ENCODE peak calls at places on chromosomes 11 and 22, in eight cellular contexts. C is adrenal gland, O is foreskin keratinocyte, V is progenitor cell of endocrine pancreas, I is Calu3, P is fibroblast of villous mesenchyme, A is AG04449, G is body of pancreas. X is an unnamed sample.

GRCh38 chr11:73012121-73012863 is 129.8 kb downstream of the FCHSD2 start:
- DNase-seq in O (peak; percentile 13), G (no peak), I (no peak), C (no peak), A (peak; percentile 46), V (no peak), P (no peak), X (no peak)

GRCh38 chr11:65572356-65573043 is at the start of gene FAM89B:
- DNase-seq in V (peak; percentile 54), A (no peak), I (peak; percentile 91), C (peak; percentile 92), G (peak; percentile 92), P (peak; percentile 89), O (no peak), X (peak; percentile 80)

GRCh38 chr22:30245985-30246901 is at the start of gene LIF:
- DNase-seq in O (no peak), P (peak; percentile 72), I (peak; percentile 71), C (no peak), V (peak; percentile 30), A (no peak), G (no peak), X (no peak)

GRCh38 chr11:22392561-22392960 is 54.4 kb downstream of the SLC17A6 start:
- DNase-seq in A (no peak), I (no peak), O (peak; percentile 50), G (no peak), V (no peak), P (no peak), C (no peak), X (no peak)

GRCh38 chr11:76232026-76232665 is 25.8 kb upstream of the WNT11 start:
- DNase-seq in C (no peak), G (no peak), O (no peak), P (no peak), I (no peak), V (no peak), A (no peak), X (no peak)

GRCh38 chr11:78000193-78000592 is 5.7 kb upstream of the INTS4 start:
- DNase-seq in G (peak; percentile 64), O (peak; percentile 28), P (peak; percentile 79), C (peak; percentile 40), I (peak; percentile 56), V (peak; percentile 22), A (peak; percentile 28), X (peak; percentile 46)

GRCh38 chr11:22130462-22131053 is 62.3 kb upstream of the ANO5 start:
- DNase-seq in I (no peak), P (no peak), C (no peak), A (no peak), O (no peak), G (no peak), V (no peak), X (no peak)

GRCh38 chr11:6203327-6203726 is 2.0 kb upstream of the C11orf42 start:
- DNase-seq in C (no peak), I (no peak), A (no peak), V (no peak), O (no peak), G (no peak), P (no peak), X (no peak)

GRCh38 chr11:2441171-2441570 is 3.1 kb downstream of the TRPM5 start:
- DNase-seq in O (no peak), C (no peak), I (no peak), V (no peak), A (no peak), G (no peak), P (no peak), X (no peak)

GRCh38 chr22:23282089-23282501 is 101.8 kb downstream of the BCR start:
- DNase-seq in O (peak; percentile 86), I (peak; percentile 93), G (peak; percentile 50), A (no peak), V (no peak), C (peak; percentile 82), P (peak; percentile 42), X (no peak)

GRCh38 chr11:77619576-77620198 is 17.9 kb downstream of the CLNS1A start:
- DNase-seq in A (no peak), C (no peak), P (peak; percentile 59), G (no peak), O (no peak), I (peak; percentile 59), V (no peak), X (peak; percentile 33)

GRCh38 chr22:49448546-49448945 is 379.1 kb downstream of the BRD1 start:
- DNase-seq in A (no peak), O (no peak), C (no peak), G (no peak), I (no peak), V (no peak), P (no peak), X (no peak)

GRCh38 chr22:49447837-49448236 is 379.8 kb downstream of the BRD1 start:
- DNase-seq in C (no peak), I (no peak), O (no peak), A (no peak), V (no peak), G (no peak), P (no peak), X (no peak)

GRCh38 chr22:49440931-49441330 is 386.7 kb downstream of the BRD1 start:
- DNase-seq in A (no peak), V (no peak), O (no peak), I (no peak), G (no peak), C (no peak), P (no peak), X (no peak)

GRCh38 chr22:49446145-49446758 is 381.4 kb downstream of the BRD1 start:
- DNase-seq in C (no peak), V (no peak), O (no peak), I (no peak), P (no peak), A (no peak), G (no peak), X (no peak)

GRCh38 chr22:49444781-49445180 is 382.9 kb downstream of the BRD1 start:
- DNase-seq in O (no peak), G (no peak), I (no peak), A (no peak), P (no peak), C (no peak), V (no peak), X (no peak)
- TF ChIP-seq CTCF in O (no peak), G (no peak), I (no peak), A (no peak), P (no peak), C (no peak), V (no peak), X (no peak)

GRCh38 chr11:119389611-119390254 is 8.2 kb upstream of the USP2 start:
- DNase-seq in O (no peak), A (no peak), P (no peak), C (no peak), G (peak; percentile 19), I (no peak), V (no peak), X (peak; percentile 59)
- TF ChIP-seq CTCF in O (peak; percentile 49), A (peak; percentile 36), P (peak; percentile 49), C (no peak), G (peak; percentile 19), I (peak; percentile 22), V (peak; percentile 52), X (peak; percentile 57)

GRCh38 chr11:115363426-115363825 is 140.8 kb downstream of the CADM1 start:
- DNase-seq in G (no peak), P (no peak), V (no peak), I (no peak), O (no peak), C (no peak), A (no peak), X (no peak)
- TF ChIP-seq CTCF in G (no peak), P (no peak), V (no peak), I (no peak), O (no peak), C (no peak), A (no peak), X (no peak)

GRCh38 chr11:74849525-74850391 is 99.1 kb downstream of the XRRA1 start:
- DNase-seq in O (peak; percentile 56), A (no peak), V (no peak), P (peak; percentile 21), I (no peak), C (no peak), G (no peak), X (no peak)
- TF ChIP-seq CTCF in O (no peak), A (no peak), V (no peak), P (no peak), I (no peak), C (no peak), G (no peak), X (no peak)

DNA sequence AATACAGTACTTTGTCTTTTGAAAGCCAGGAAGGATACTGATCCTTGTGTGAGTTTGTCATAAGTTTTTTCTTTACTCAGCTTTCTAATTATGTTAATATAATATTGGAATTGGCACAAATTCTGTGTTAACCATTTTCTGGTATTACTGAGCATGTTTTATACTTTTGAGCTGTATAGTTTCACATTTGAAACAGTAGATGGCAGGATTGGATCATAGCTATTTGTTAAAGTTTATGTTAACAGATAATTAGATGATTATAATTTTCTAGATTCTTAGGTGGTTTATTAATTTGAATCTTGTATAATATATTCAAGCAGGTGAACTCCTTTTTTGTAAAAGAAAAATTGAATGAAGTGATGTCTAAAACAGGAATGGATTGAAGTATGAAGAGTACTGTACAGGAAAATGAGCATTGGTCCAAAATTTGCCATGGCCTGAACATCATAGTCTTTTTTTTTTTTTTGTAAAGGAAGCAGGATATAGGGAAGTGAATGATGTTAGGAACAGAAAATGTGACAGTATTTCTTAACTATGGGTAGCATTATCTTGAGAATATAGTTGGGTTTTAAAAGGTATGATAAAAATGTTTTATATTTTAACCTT is 102.0 kb downstream of the CYP2R1 start:
- DNase-seq in O (no peak), V (no peak), A (no peak), P (peak; percentile 27), G (no peak), I (no peak), C (no peak), X (no peak)
- TF ChIP-seq CTCF in O (peak; percentile 64), V (peak; percentile 51), A (no peak), P (peak; percentile 46), G (peak; percentile 52), I (peak; percentile 37), C (peak; percentile 56), X (no peak)

GRCh38 chr11:29612423-29612822 is 404.4 kb downstream of the KCNA4 start:
- DNase-seq in P (no peak), V (no peak), I (no peak), O (no peak), A (no peak), G (no peak), C (no peak), X (no peak)
- TF ChIP-seq CTCF in P (no peak), V (no peak), I (no peak), O (no peak), A (no peak), G (no peak), C (no peak), X (no peak)

DNA sequence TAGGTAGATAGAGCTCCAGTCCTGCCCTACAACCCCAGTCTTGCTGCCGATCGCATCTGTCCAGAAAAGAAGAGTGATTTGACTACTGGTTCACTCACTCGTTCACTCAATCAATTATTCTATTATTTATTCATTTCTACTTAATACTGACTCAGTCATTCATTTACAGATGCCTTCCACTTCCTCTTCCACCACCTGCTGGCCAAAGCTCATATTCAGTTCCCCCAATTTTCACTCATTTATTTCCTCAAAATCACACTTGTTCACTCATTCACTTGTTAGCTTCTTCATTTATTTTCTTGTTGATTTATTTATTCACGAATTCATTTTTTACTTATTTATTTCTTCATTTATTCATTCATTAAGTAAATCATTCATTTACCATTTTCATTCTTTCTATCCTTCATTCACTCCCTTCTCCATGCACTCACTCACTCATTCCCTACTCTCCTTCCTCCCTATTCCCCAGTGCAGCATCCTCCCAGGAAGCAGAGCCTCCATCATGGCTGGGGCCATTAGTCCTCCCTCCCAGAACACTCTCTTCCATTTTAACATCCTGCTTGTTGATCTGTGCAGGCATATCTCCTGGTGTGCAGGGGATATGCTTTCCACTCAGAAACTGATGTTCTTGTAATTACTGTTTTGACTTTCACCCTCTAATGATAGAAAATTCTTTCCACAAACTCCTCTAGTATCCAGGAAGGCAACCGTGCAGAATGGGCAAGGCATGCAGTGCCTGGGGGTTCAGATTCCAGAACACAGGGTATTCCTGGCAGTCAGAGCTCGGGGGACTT is 281.0 kb downstream of the TENM4 start:
- DNase-seq in P (no peak), C (no peak), I (no peak), G (no peak), O (no peak), A (no peak), V (no peak), X (no peak)
- TF ChIP-seq CTCF in P (peak; percentile 25), C (no peak), I (no peak), G (peak; percentile 27), O (peak; percentile 55), A (no peak), V (peak; percentile 42), X (peak; percentile 39)

X was measured in endothelial cell.